ENCODE peak calls at places on chromosomes 13 and 19, in eight cellular contexts. H is cardiac fibroblast; A is ovary; G is K562; S is epithelial cell of proximal tubule; N is mucosa of descending colon; O is CD8-positive, alpha-beta memory T cell; B is pancreas. Y is an unnamed sample.

GRCh38 chr13:77213644-77214043 is 113.2 kb downstream of the MYCBP2 start:
- DNase-seq in H (peak; percentile 53), S (no peak), G (peak; percentile 3), O (no peak), B (no peak), A (no peak), N (no peak), Y (no peak)

GRCh38 chr19:58356236-58356970 is 3.1 kb upstream of the A1BG start:
- DNase-seq in O (peak; percentile 49), A (peak; percentile 44), S (no peak), N (no peak), B (no peak), H (peak; percentile 53), G (no peak), Y (no peak)

GRCh38 chr19:10510301-10510802 is 6.9 kb downstream of the S1PR5 start:
- DNase-seq in O (peak; percentile 41), S (no peak), A (peak; percentile 49), H (peak; percentile 41), N (peak; percentile 50), G (peak; percentile 72), B (no peak), Y (no peak)

GRCh38 chr13:101473458-101473857 is 21.0 kb downstream of the ITGBL1 start:
- DNase-seq in H (peak; percentile 83), G (no peak), O (no peak), A (peak; percentile 74), N (no peak), S (peak; percentile 43), B (no peak), Y (no peak)

GRCh38 chr13:31827707-31828106 is 88.4 kb downstream of the RXFP2 start:
- DNase-seq in H (no peak), N (peak; percentile 11), O (no peak), S (no peak), G (no peak), A (no peak), B (no peak), Y (no peak)

GRCh38 chr19:49896863-49897621 is at the start of gene IL4I1:
- DNase-seq in N (peak; percentile 51), G (no peak), A (no peak), O (peak; percentile 78), B (no peak), S (peak; percentile 73), H (peak; percentile 18), Y (no peak)

GRCh38 chr13:76879211-76879875 is 6.9 kb downstream of the KCTD12 start:
- DNase-seq in G (no peak), H (peak; percentile 94), N (peak; percentile 47), O (peak; percentile 25), B (peak; percentile 60), S (no peak), A (peak; percentile 52), Y (peak; percentile 67)

GRCh38 chr19:16441661-16442071 is 30.1 kb downstream of the EPS15L1 start:
- DNase-seq in B (no peak), A (no peak), O (no peak), G (peak; percentile 63), N (peak; percentile 34), H (no peak), S (no peak), Y (no peak)

GRCh38 chr19:3402631-3403443 is 36.5 kb downstream of the NFIC start:
- DNase-seq in A (no peak), G (no peak), B (no peak), S (no peak), O (no peak), H (no peak), N (no peak), Y (no peak)
- H3K4me3 ChIP-seq in A (peak overlapping the region; percentile 61), G (no peak overlapping the region), B (no peak overlapping the region), S (peak overlapping the region; percentile 4), O (no peak overlapping the region), H (no peak overlapping the region), N (no peak overlapping the region), Y (peak overlapping the region; percentile 45)

DNA sequence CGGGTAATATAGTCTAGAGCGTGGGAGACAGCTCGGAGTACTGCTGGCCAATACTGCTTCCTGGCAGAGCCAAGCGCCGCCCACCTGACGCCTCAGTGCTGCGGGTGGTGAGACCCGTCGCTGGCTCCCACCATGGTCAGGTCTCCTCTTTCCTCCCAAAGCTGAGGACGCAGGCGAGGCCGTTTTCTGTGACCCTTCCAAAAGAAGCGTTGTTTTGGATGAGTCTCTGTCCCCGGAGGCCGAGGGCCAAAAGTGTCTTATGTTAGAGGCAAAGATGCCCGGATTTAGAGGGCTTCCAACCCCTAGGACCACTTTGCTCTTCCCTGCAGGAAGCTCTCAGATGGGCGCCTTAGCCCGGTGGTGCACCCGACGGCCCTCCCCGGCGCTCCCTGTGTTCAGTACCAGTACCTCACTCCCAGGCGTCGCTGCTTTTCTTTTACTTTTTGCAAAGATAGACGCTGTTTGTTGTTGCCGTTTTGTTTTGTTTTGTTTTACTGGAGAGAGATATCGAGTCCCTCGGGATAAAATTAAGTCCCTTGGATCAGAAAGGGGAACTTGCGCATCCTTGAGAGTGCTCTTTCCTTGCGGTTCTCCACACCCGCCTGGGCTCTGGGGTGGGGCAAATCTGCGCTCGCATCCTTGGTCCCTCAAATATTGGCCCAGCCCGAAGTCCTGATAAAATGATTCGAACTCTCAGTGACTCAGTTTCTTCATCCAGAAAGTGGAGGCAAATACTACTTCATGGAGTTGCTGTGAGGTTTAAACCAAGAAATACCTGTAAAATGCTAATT is 7.0 kb downstream of the PDX1 start:
- DNase-seq in G (no peak), A (no peak), S (no peak), H (no peak), N (no peak), B (no peak), O (no peak), Y (no peak)
- H3K4me3 ChIP-seq in G (no peak overlapping the region), A (no peak overlapping the region), S (no peak overlapping the region), H (no peak overlapping the region), N (no peak overlapping the region), B (no peak overlapping the region), O (no peak overlapping the region), Y (no peak overlapping the region)

DNA sequence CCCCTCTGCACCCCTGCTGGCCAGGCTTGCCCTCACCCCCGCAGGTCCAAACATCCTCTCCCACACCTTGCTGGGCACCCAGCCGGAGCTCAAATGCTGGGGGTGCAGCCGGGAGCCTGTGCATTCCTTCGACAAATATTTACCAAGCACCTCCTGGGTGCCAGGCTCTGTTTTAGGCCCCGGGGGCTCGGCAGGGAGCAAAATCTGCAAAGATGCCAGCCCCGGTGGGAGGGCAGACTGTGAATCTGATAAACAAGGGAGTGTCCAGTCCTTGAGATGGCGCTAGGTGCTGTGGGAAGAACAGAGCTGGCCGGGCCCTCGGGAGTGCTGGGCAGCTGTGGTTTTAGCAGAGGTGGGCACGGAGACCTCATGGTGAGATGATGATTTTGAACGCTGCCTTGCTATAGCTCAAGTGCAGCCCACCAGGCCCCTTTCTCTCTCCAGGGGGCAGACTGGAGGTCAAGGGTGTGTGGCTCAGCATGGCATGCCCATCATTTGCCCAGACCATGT is 10.6 kb downstream of the NFIX start:
- DNase-seq in N (no peak), B (no peak), G (no peak), A (no peak), H (no peak), S (no peak), O (no peak), Y (no peak)
- H3K4me3 ChIP-seq in N (no peak overlapping the region), B (no peak overlapping the region), G (no peak overlapping the region), A (no peak overlapping the region), H (no peak overlapping the region), S (no peak overlapping the region), O (no peak overlapping the region), Y (no peak overlapping the region)

GRCh38 chr19:34261335-34262109 is 7.2 kb downstream of the GARRE1 start:
- DNase-seq in A (no peak), S (no peak), G (no peak), B (no peak), N (no peak), H (no peak), O (no peak), Y (no peak)

GRCh38 chr19:34259367-34259865 is 5.1 kb downstream of the GARRE1 start:
- DNase-seq in A (no peak), H (peak; percentile 58), N (peak; percentile 39), S (no peak), O (no peak), G (no peak), B (no peak), Y (no peak)

GRCh38 chr19:34257559-34257924 is 3.2 kb downstream of the GARRE1 start:
- DNase-seq in G (no peak), B (no peak), O (no peak), H (no peak), A (no peak), N (no peak), S (no peak), Y (no peak)

GRCh38 chr19:34263745-34264237 is 9.4 kb downstream of the GARRE1 start:
- DNase-seq in O (no peak), B (no peak), G (no peak), A (no peak), S (no peak), H (no peak), N (no peak), Y (no peak)

DNA sequence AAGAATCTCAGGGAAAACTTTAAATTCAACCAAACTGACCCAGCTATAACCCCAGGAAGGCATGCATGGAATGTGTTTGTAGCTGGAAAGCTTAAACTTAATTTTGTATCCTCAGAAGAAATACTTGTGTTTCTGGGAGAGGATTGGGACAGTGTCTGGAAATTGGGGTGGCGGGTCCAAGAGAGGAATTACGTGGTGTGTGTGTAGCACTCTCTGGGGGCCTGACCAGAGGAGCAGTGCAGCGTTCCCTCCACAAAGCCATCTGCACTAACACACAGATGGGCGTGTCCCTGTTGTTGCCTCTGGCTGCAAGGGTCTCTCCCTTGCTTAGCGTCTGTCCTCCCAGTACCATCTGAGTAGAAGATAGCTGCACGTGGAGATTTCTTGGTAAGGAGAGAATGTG is 6.4 kb downstream of the GARRE1 start:
- DNase-seq in H (peak; percentile 28), B (no peak), S (no peak), O (no peak), G (no peak), N (no peak), A (no peak), Y (no peak)
- H3K4me3 ChIP-seq in H (no peak overlapping the region), B (no peak overlapping the region), S (no peak overlapping the region), O (no peak overlapping the region), G (no peak overlapping the region), N (no peak overlapping the region), A (no peak overlapping the region), Y (no peak overlapping the region)

DNA sequence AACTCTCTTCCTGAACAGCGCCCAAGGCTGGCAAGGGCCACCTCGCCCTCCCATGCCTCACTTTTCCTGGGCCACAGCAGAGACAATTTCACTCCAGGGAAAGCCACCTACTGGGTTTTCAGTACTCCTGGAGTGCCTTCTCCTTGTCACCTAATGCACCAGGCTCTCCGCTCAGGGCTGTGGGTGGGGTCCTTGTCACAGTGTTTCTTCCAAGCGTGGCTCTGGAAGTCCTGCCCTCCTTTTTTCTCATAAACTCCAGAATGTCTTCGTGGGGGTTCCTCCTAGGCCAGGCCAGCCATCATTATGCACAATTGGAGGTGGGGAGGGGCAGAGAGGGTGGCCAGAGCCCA is 78.6 kb downstream of the CHST8 start:
- DNase-seq in G (no peak), H (no peak), B (no peak), N (no peak), A (peak; percentile 8), O (no peak), S (no peak), Y (no peak)
- H3K4me3 ChIP-seq in G (no peak overlapping the region), H (no peak overlapping the region), B (no peak overlapping the region), N (no peak overlapping the region), A (no peak overlapping the region), O (no peak overlapping the region), S (no peak overlapping the region), Y (no peak overlapping the region)

Y was measured in heart right ventricle.